ENCODE peak calls at places on chromosomes 6 and 20, in seven cellular contexts. Z is GOT3; W is smooth muscle cell of the brain vasculature; F is kidney glomerular epithelial cell; R is HTR-8/SVneo; J is HEK293T; Q is CD4-positive, CD25-positive, alpha-beta regulatory T cell. N is an unnamed sample.

GRCh38 chr20:47568019-47568418 is 66.3 kb downstream of the NCOA3 start:
- DNase-seq in F (peak), Z (no peak), R (peak), J (no peak), W (peak), Q (no peak), N (no peak)

GRCh38 chr6:169424821-169425240 is 171.2 kb upstream of the THBS2 start:
- DNase-seq in J (no peak), F (no peak), W (no peak), R (peak), Z (peak), Q (no peak), N (no peak)

GRCh38 chr6:157634566-157634965 is 188.5 kb upstream of the SNX9 start:
- DNase-seq in F (no peak), J (no peak), Z (no peak), W (no peak), R (no peak), Q (no peak), N (no peak)

GRCh38 chr6:138115877-138116660 is 8.8 kb upstream of the PERP start:
- DNase-seq in Q (peak), Z (no peak), W (peak), R (peak), F (peak), J (peak), N (peak)

GRCh38 chr6:12709116-12709515 is 7.5 kb upstream of the PHACTR1 start:
- DNase-seq in W (no peak), Q (no peak), R (no peak), Z (no peak), J (no peak), F (peak), N (no peak)

GRCh38 chr6:35048631-35049083 is 92.5 kb downstream of the TCP11 start:
- DNase-seq in R (no peak), J (no peak), Q (peak), F (no peak), Z (no peak), W (peak), N (no peak)

GRCh38 chr6:68876792-68877493 is 241.9 kb downstream of the ADGRB3 start:
- DNase-seq in R (peak), F (peak), Z (no peak), Q (peak), J (peak), W (no peak), N (peak)

GRCh38 chr6:159008656-159009288 is 8.8 kb upstream of the RSPH3 start:
- DNase-seq in F (peak), Z (no peak), R (no peak), W (no peak), Q (peak), J (no peak), N (peak)

GRCh38 chr6:122322824-122323223 is 76.6 kb upstream of the HSF2 start:
- DNase-seq in W (no peak), Z (no peak), J (no peak), F (no peak), R (no peak), Q (peak), N (no peak)

GRCh38 chr6:155936551-155936950 is 480.9 kb upstream of the NOX3 start:
- DNase-seq in Q (no peak), J (no peak), R (no peak), F (no peak), W (no peak), Z (no peak), N (no peak)

GRCh38 chr6:48041894-48042293 is 69.1 kb downstream of the PTCHD4 start:
- DNase-seq in W (no peak), F (no peak), Q (no peak), Z (no peak), R (no peak), J (no peak), N (no peak)

GRCh38 chr6:70166088-70166958 is 136.6 kb downstream of the COL9A1 start:
- DNase-seq in F (peak), Z (peak), W (peak), R (peak), Q (peak), J (peak), N (peak)

GRCh38 chr6:124036384-124036783 is 232.7 kb downstream of the NKAIN2 start:
- DNase-seq in J (no peak), W (no peak), Q (no peak), Z (no peak), F (no peak), R (no peak), N (no peak)

GRCh38 chr6:114051031-114051430 is 80.1 kb upstream of the HDAC2 start:
- DNase-seq in F (no peak), W (no peak), Q (no peak), J (no peak), Z (no peak), R (no peak), N (no peak)

GRCh38 chr6:110786271-110786670 is 29.0 kb downstream of the CDK19 start:
- DNase-seq in F (no peak), J (no peak), Q (no peak), R (no peak), Z (no peak), W (no peak), N (no peak)

GRCh38 chr6:168715643-168716481 is 274.9 kb downstream of the SMOC2 start:
- DNase-seq in R (no peak), Z (no peak), Q (no peak), F (no peak), W (no peak), J (no peak), N (no peak)

GRCh38 chr20:11267131-11267761 is 593.4 kb upstream of the JAG1 start:
- DNase-seq in R (peak), Q (no peak), J (peak), Z (no peak), W (peak), F (peak), N (peak)

GRCh38 chr20:44069203-44069931 is 117.6 kb downstream of the JPH2 start:
- DNase-seq in Q (peak), J (no peak), F (no peak), Z (no peak), R (no peak), W (no peak), N (no peak)

GRCh38 chr20:64216036-64216435 is 39.5 kb upstream of the PCMTD2 start:
- DNase-seq in W (no peak), R (no peak), J (no peak), Q (no peak), F (no peak), Z (no peak), N (no peak)

GRCh38 chr20:38604873-38605303 is 3.3 kb downstream of the ARHGAP40 start:
- DNase-seq in Q (no peak), Z (no peak), J (no peak), R (peak), F (peak), W (no peak), N (peak)

GRCh38 chr6:32472781-32473377 is 33.2 kb downstream of the HLA-DRA start:
- DNase-seq in F (no peak), R (no peak), W (no peak), Q (no peak), Z (no peak), J (no peak), N (no peak)

GRCh38 chr6:107956586-107957164 is 1.3 kb downstream of the SEC63 start:
- DNase-seq in Z (no peak), J (no peak), W (no peak), F (peak), Q (no peak), R (peak), N (peak)

GRCh38 chr20:10783660-10784336 is 110.0 kb upstream of the JAG1 start:
- DNase-seq in J (no peak), W (no peak), Q (no peak), F (no peak), R (no peak), Z (no peak), N (no peak)

GRCh38 chr6:156423829-156424228 is 353.3 kb upstream of the ARID1B start:
- DNase-seq in Z (no peak), W (no peak), Q (peak), J (no peak), R (no peak), F (no peak), N (no peak)

GRCh38 chr6:26307830-26308229 is 57.2 kb upstream of the BTN3A2 start:
- DNase-seq in F (no peak), Z (no peak), Q (no peak), W (no peak), R (no peak), J (no peak), N (no peak)

GRCh38 chr6:158711264-158711663 is 61.4 kb downstream of the SYTL3 start:
- DNase-seq in F (no peak), Z (no peak), J (no peak), R (no peak), Q (no peak), W (no peak), N (no peak)

GRCh38 chr6:148528292-148528691 is 185.7 kb downstream of the SASH1 start:
- DNase-seq in Z (no peak), R (no peak), Q (no peak), J (no peak), W (no peak), F (no peak), N (no peak)

GRCh38 chr6:169251371-169251802 is 2.3 kb downstream of the THBS2 start:
- DNase-seq in R (no peak), J (no peak), W (no peak), F (no peak), Z (no peak), Q (no peak), N (no peak)

GRCh38 chr6:106772270-106773142 is 143.1 kb downstream of the QRSL1 start:
- DNase-seq in F (no peak), W (no peak), R (no peak), J (no peak), Z (no peak), Q (no peak), N (no peak)

GRCh38 chr20:49100934-49101333 is 54.8 kb downstream of the CSE1L start:
- DNase-seq in W (no peak), Z (no peak), R (no peak), Q (peak), J (no peak), F (no peak), N (no peak)

GRCh38 chr6:33029297-33030184 is 20.1 kb upstream of the HLA-DOA start:
- DNase-seq in J (no peak), Q (peak), F (no peak), R (no peak), W (no peak), Z (peak), N (no peak)

GRCh38 chr6:162149786-162150185 is 577.8 kb downstream of the PRKN start:
- DNase-seq in Z (no peak), F (no peak), Q (no peak), R (no peak), W (no peak), J (no peak), N (no peak)

GRCh38 chr20:62362590-62362940 is 4.5 kb downstream of the LAMA5 start:
- DNase-seq in Z (no peak), J (no peak), F (no peak), R (no peak), Q (no peak), W (no peak), N (no peak)

GRCh38 chr6:56849876-56850275 is 105.0 kb upstream of the BEND6 start:
- DNase-seq in J (no peak), F (peak), Q (no peak), W (no peak), R (peak), Z (no peak), N (no peak)

GRCh38 chr6:118652051-118652699 is 784 bp upstream of the CEP85L start:
- DNase-seq in W (no peak), R (no peak), J (peak), F (no peak), Z (no peak), Q (no peak), N (no peak)

N was measured in RKO.